ENCODE peak calls at places on chromosomes 16 and 17, in five cellular contexts. Z, B, C, Q and M are unnamed samples.

GRCh38 chr17:16002708-16003265 is 3.2 kb downstream of the TTC19 start:
- DNase-seq in C (no peak), Z (no peak), B (peak), Q (no peak), M (peak)

GRCh38 chr16:14284930-14285541 is 213.9 kb downstream of the MRTFB start:
- DNase-seq in Z (no peak), Q (peak), C (peak), B (no peak), M (peak)

GRCh38 chr16:75506567-75506966 is 11.3 kb upstream of the CHST6 start:
- DNase-seq in C (no peak), Z (no peak), B (peak), Q (peak), M (no peak)

GRCh38 chr17:78839173-78839761 is 1.3 kb downstream of the USP36 start:
- DNase-seq in Z (no peak), C (no peak), B (no peak), Q (no peak), M (no peak)

GRCh38 chr17:38329808-38330730 is 13.7 kb downstream of the GPR179 start:
- DNase-seq in Q (no peak), B (no peak), Z (no peak), C (no peak), M (no peak)

GRCh38 chr17:66542183-66542966 is 240.0 kb downstream of the PRKCA start:
- DNase-seq in Z (no peak), B (no peak), Q (no peak), C (no peak), M (no peak)

GRCh38 chr17:74271902-74272563 is 2.0 kb upstream of the DNAI2 start:
- DNase-seq in C (no peak), Q (no peak), B (no peak), Z (no peak), M (no peak)

GRCh38 chr17:17749921-17750320 is 68.7 kb downstream of the RAI1 start:
- DNase-seq in Q (peak), Z (peak), B (peak), C (peak), M (peak)

GRCh38 chr17:57975044-57975443 is 13.0 kb downstream of the VEZF1 start:
- DNase-seq in B (no peak), Z (no peak), Q (peak), C (no peak), M (peak)

GRCh38 chr16:69286941-69287713 is 24.0 kb upstream of the VPS4A start:
- DNase-seq in B (peak), Z (peak), Q (peak), C (no peak), M (peak)

DNA sequence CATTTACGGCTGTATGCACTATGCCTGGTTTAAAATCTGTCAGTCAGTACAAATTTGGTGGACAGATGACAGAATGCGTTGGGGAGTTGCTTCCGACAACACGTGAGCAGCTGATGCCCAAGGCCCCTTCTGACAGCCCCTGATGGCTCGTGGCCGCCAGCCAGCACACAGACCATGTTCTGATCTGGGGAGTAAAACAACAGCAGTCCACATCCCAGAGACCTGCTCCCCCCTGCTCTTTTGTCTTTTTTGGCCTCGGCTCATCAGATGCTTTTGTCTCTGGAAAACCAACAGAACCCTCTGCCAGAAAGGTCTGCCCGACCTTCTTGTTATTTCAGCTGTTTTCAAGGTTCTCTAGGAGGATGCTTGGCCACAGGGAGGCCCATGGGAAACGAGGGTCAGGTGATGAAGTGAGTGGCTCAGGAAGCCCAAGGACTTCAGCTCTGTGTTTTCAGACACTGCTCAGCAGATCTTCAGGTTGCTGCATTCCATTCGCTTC is 10.8 kb downstream of the ARSG start:
- DNase-seq in Z (peak), Q (no peak), C (no peak), B (no peak), M (no peak)
- H3K27ac ChIP-seq in Z (peak), Q (no peak), C (no peak), B (no peak), M (no peak)

GRCh38 chr17:42361781-42362186 is 26.5 kb downstream of the STAT3 start:
- DNase-seq in B (peak), Q (peak), C (no peak), Z (no peak), M (no peak)
- H3K27ac ChIP-seq in B (peak), Q (no peak), C (peak), Z (no peak), M (peak)

GRCh38 chr16:3134338-3135119 is at the start of gene ZNF213:
- DNase-seq in B (peak), C (peak), Q (peak), Z (peak), M (peak)

GRCh38 chr16:3131755-3132377 is 3.0 kb upstream of the ZNF213 start:
- DNase-seq in Z (no peak), B (peak), Q (peak), C (peak), M (peak)

GRCh38 chr16:3123986-3124886 is 10.6 kb upstream of the ZNF213 start:
- DNase-seq in Q (peak), Z (peak), C (peak), B (peak), M (peak)

GRCh38 chr16:3127745-3128144 is 7.1 kb upstream of the ZNF213 start:
- DNase-seq in C (no peak), Z (no peak), Q (no peak), B (no peak), M (no peak)

DNA sequence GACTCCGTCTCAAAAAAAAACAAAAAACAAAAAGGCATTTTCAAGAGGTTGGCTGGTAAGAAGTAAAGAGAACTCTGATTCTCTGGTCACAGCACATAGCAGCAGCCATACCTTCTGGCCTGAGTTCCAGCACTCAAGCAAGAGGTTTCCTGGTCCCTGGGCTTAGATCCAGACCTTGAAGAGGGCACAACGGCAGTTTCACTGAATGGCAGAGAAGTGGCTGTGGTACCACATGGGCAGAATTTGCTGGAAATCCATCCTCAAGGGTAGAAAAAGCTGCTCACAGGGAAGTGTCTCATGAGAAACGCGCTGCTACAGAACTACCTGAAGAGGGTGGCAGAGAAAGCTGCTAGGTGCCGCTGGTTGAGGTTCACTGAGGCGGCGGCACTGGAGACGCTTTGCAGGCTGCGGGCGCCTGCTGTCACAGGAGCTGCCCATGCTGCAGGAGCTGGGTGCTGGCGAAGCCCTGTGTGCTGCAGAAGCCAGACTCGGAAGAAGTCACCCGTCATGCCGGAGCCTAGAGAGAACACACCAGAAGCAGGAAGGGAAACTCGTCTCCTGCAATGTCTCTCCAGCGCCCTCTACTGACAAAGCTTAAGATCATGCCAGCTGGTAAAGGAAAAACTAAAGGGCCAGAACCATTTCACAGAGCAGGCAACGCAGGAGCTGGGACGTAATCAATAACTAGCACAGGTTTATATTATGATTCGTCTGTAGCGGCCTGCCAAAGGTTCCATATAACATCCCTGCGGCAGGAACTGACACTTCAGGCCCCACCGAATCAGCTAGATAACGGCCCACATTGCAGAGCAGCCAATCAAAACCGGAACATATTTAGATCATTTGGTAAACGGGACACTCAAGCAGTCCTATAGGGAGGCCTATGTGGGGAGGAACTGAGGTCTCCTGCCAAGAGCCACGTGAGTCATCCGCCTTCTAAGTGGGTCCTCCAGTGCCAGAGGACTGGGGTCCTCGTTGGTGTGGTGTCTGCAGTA is 5.4 kb upstream of the ZNF213 start:
- DNase-seq in Z (peak), B (peak), C (peak), Q (peak), M (peak)
- H3K27ac ChIP-seq in Z (peak), B (peak), C (peak), Q (no peak), M (peak)

DNA sequence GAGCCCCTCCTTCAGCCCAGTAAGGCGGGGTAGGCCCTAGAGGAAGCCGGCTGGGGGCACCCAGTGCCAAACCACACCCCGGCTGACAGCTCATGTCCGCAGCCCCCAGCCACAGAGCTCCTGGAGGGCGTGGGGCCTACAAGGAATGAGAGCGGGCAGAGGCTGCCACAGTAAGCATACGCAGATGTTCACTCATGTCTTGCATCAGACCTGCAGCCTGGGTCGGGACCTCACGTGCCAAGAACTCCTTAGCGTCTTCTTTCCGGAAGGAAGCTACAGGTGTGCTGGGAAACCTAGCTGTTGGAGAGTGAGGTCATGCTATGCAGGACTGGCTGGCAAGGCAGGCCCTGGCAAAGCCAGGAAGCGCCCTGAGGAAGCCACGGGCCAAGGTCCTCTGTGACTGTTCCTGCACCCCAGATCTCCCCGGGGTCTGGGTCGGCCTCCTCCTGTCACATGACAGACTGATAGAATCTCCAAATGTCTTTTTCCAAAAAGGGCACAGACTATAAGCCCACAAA is 1.6 kb downstream of the ZNF598 start:
- DNase-seq in C (no peak), Q (no peak), B (peak), Z (peak), M (no peak)
- H3K27ac ChIP-seq in C (peak), Q (no peak), B (peak), Z (no peak), M (peak)

DNA sequence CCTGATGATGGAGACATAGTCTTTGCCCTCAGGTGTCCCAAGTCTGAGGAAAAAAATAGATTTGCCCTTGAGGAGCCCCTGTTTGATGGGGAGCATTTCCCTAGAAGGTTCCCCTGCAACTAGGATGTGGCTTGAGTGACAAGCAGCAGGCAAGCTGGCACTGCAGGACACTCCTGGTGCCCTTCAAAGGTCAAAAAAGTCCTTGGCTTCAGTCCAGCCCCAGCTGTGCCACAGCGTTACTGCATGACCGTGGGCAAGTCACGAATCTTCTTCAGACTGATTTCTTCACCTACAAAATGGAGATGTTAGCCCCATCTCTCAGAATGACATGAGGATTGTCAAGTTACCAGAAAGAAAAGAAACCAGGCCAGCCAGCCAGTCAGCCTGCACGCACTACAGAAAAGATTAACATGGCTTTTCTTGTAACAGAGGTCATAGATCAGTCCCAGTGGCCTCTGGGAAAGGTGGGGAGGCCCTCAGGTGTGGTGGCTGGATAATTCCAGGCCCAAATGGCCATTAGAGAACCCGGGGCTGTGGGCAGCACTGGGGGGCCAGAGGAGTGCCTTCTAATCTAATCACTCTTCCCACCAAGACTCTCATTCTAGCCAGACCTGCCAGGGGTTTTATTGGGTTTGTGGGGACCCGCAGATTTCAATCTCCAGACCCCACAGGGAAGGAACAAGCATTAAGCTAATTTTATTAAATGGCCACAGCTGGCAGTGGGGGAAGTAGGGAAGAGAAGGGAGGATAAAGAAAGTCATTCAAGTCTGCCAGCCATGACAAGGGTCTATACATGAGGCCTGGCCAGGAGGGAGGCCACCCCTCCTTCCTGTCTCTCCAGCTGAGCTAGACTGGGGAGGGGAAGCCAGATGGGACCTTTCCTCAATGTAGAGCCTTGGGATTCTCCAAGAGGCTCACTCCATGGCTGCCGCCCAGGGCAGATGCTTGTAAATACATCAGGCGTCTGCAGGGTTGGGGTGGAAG is 9.7 kb upstream of the KIF18B start:
- DNase-seq in C (no peak), Z (no peak), B (no peak), Q (no peak), M (no peak)
- H3K27ac ChIP-seq in C (no peak), Z (no peak), B (no peak), Q (no peak), M (no peak)